ENCODE peak calls at places on chromosome 10, in eight cellular contexts. E is A549, J is stomach, Q is heart left ventricle, V is ovary, I is IMR-90, F is body of pancreas, N is Peyer's patch. W is an unnamed sample.
A peak's percentile ranks its signal among the peaks of the same experiment; 100 is the strongest.

GRCh38 chr10:50511512-50512213 is 112.1 kb downstream of the SGMS1 start:
- DNase-seq in I (peak; percentile 80), E (no peak), Q (no peak), V (no peak), N (no peak), F (no peak), J (no peak), W (no peak)

GRCh38 chr10:20768849-20769248 is 128.3 kb downstream of the NEBL start:
- DNase-seq in J (no peak), I (no peak), Q (no peak), N (no peak), V (no peak), E (no peak), F (no peak), W (no peak)

GRCh38 chr10:4865945-4866661 is 40.1 kb downstream of the AKR1E2 start:
- DNase-seq in E (no peak), F (no peak), J (no peak), V (no peak), I (no peak), N (no peak), Q (no peak), W (no peak)

GRCh38 chr10:88913157-88913556 is 33.1 kb downstream of the STAMBPL1 start:
- DNase-seq in Q (no peak), N (no peak), J (no peak), V (no peak), I (peak; percentile 37), F (no peak), E (no peak), W (no peak)

GRCh38 chr10:80057171-80057570 is 21.3 kb upstream of the TMEM254 start:
- DNase-seq in E (no peak), J (no peak), N (no peak), Q (no peak), F (no peak), I (no peak), V (no peak), W (no peak)

GRCh38 chr10:29353887-29354561 is 65.2 kb downstream of the LYZL1 start:
- DNase-seq in N (no peak), F (no peak), I (no peak), E (no peak), J (no peak), V (no peak), Q (no peak), W (no peak)

GRCh38 chr10:33547976-33548375 is 213.5 kb upstream of the NRP1 start:
- DNase-seq in E (no peak), J (no peak), Q (no peak), I (no peak), N (no peak), V (no peak), F (no peak), W (no peak)

GRCh38 chr10:20622522-20623270 is 274.4 kb downstream of the NEBL start:
- DNase-seq in Q (no peak), E (no peak), I (peak; percentile 1), V (no peak), F (no peak), J (no peak), N (no peak), W (no peak)

GRCh38 chr10:122264442-122264841 is 6.7 kb upstream of the BTBD16 start:
- DNase-seq in J (no peak), Q (no peak), F (no peak), I (peak; percentile 50), N (no peak), E (no peak), V (no peak), W (no peak)

GRCh38 chr10:80500572-80501380 is 36.9 kb upstream of the SH2D4B start:
- DNase-seq in Q (peak; percentile 71), E (no peak), N (peak; percentile 60), J (peak; percentile 25), I (no peak), F (no peak), V (no peak), W (peak; percentile 50)

GRCh38 chr10:29608062-29608461 is 26.7 kb downstream of the SVIL start:
- DNase-seq in J (peak; percentile 21), I (no peak), Q (peak; percentile 73), V (no peak), F (no peak), N (no peak), E (no peak), W (no peak)

DNA sequence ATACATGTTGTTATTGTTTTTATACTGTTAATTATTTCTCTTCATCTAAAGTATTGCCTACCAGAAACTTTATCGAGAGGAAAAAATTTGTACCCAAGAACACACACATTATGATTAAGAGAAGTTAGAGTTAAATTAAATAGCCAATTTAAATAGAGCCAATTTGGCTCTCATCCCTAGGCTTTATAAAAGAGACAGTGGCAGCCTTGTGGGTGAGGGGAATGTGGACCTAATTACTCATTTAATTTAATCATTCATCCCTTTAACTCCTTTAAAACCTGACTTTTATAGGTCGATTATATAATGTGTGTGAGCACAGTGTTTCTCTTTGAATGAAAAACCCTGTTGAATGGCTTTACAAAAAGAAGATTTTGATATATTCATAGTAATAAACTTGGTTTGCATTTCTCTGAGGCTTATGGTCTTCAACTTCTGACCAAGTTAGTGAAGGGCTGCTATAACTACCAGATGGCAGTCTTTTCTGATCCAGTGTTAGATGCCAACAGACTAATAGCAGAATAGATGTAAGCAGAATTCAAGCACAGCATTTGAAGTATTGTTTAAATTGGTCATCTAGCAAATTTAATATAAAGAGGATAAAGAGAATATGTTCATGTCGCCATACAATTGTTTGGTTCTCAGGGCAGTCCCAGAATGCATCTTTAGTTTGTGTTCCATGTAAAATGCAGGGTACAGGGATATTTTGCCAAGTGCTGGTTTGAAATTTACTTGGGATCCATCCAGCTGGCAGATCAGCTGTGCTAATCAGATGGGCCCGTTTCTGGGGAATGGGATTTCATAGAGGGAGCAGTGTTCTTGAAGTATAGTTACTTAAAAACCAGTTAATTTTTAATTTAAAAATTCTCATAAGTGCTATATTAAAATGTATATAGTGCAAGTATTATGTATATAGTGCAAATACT is 25.3 kb downstream of the ADD3 start:
- DNase-seq in Q (no peak), E (no peak), F (peak; percentile 44), J (peak; percentile 55), I (no peak), N (no peak), V (no peak), W (no peak)
- H3K4me3 ChIP-seq in Q (no peak overlapping the region), E (no peak overlapping the region), F (no peak overlapping the region), J (no peak overlapping the region), I (no peak overlapping the region), N (no peak overlapping the region), V (no peak overlapping the region), W (no peak overlapping the region)

DNA sequence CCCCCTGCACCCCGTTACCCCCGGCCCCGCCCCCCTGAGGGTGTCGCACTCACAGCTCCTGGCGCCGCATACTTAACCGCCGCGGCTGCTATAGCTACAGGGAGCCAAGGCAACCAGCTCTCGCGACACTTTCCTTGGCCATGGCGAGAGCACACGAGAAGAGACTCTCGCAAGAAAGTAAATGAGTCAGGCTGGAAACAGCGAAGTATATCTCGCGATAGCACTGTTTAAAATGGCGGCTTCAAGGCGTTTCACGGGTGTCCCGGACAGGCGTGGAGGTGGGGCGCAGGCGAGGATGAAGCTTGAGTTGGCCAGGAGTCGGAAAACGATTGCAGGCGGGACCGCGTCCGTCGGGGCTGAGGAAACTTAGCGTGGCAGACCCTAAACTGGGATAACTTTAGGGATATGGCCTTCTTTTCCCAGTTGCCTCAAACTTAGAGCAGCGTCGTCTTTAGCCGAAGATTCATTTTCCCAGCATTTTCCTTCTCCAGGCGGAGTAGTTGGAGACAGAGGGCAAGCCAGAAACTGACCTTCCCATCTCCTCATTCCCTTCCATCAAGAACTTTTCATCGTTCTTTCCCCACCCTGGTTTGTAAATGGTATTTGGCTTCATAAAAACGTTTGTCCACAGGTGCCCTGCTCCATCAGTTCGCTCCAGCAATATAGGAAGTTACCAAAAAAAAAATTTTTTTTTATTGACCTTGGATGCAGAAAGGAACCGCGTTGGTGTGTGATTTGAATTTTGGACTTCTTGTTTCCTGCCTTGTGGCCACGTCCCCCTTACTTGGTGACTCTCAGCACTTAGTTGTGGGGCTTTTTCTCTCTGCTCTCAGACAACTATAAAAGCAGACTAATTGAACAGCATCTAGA is 15.2 kb downstream of the MYOZ1 start:
- DNase-seq in Q (peak; percentile 93), J (peak; percentile 97), I (peak; percentile 98), F (peak; percentile 95), N (peak; percentile 95), V (peak; percentile 90), E (peak; percentile 99), W (no peak)
- TF ChIP-seq POLR2A in Q (no peak), J (no peak), I (peak; percentile 88), F (peak; percentile 88), N (peak; percentile 62), V (peak; percentile 52), E (peak; percentile 83), W (peak; percentile 53)

GRCh38 chr10:14876764-14877163 is 1.9 kb upstream of the SUV39H2 start:
- DNase-seq in Q (peak; percentile 33), J (no peak), N (no peak), I (no peak), V (no peak), F (no peak), E (no peak), W (no peak)
- H3K4me3 ChIP-seq in Q (no peak overlapping the region), J (no peak overlapping the region), N (no peak overlapping the region), I (no peak overlapping the region), V (no peak overlapping the region), F (no peak overlapping the region), E (peak overlapping the region; percentile 96), W (no peak overlapping the region)

DNA sequence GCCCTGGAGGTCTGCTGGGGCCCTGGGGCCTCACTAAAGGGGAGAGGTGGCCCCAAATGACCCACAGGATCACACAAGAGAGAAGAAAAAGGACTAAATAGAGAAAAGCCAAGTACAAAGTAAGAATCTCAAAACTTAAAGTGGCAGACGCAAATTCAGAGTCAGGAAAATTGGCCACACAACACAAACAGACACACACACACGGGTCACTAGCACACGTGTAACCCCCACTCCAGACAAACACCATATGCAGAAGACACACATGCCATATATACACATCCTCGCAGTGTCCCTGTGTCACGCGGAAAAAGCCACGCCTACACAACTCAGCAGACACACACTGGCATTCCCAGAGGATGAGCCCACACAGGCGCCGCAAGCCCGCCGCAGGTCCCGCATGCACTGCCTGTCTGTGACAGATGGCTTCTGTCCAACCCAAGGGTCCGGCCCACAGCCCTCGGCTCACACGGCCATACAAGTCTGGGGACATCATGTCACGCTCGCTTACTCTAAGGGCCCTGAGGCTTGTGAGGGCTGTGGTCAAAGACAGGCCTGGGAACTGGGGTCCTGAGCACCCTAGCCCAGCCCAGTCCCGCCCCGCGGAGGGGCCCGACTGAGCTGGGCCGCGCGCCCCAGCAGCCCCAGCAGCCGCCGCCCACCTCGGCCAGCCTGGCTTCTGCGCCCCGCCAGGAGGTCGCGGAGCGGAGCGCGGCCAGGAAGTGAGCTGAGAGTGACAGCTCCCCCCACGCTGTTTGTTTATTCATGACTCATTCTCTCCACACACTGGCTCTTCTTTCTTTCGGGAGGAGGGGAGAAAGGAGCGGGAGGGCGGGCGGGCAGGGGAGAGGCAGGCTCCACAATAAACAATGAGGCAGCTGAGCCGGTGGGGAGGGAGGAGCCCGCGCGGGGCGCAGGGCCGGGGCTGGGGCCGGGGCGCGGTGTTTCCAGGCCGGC is 95.5 kb upstream of the ZMIZ1 start:
- DNase-seq in Q (peak; percentile 86), F (peak; percentile 64), N (peak; percentile 54), J (peak; percentile 69), E (peak; percentile 98), I (peak; percentile 95), V (peak; percentile 66), W (peak; percentile 93)
- TF ChIP-seq POLR2A in Q (no peak), F (peak; percentile 72), N (peak; percentile 7), J (no peak), E (no peak), I (peak; percentile 69), V (peak; percentile 34), W (peak; percentile 34)

W was measured in upper lobe of left lung.